ENCODE peak calls at places on chromosomes 3 and 15, in eight cellular contexts. S, R, L, B, V, U, C and J are unnamed samples.
A peak's percentile ranks its signal among the peaks of the same experiment; 100 is the strongest.

GRCh38 chr3:197960694-197961581 is 921 bp downstream of the LMLN start:
- DNase-seq in B (no peak), R (no peak), L (peak; percentile 46), U (no peak), S (no peak), V (peak; percentile 84), C (no peak), J (peak; percentile 59)

GRCh38 chr3:185216587-185216918 is 37.3 kb downstream of the EHHADH start:
- DNase-seq in R (no peak), V (no peak), C (no peak), L (peak; percentile 23), U (peak; percentile 21), B (no peak), S (no peak), J (peak; percentile 23)

GRCh38 chr15:79172032-79172481 is 81.5 kb upstream of the RASGRF1 start:
- DNase-seq in S (no peak), R (no peak), B (peak; percentile 48), V (peak; percentile 20), C (no peak), L (peak; percentile 27), U (no peak), J (no peak)

GRCh38 chr3:66414846-66415245 is 86.0 kb downstream of the LRIG1 start:
- DNase-seq in R (no peak), C (no peak), V (no peak), S (no peak), L (no peak), U (no peak), B (no peak), J (no peak)

GRCh38 chr3:127137757-127138536 is 55.0 kb upstream of the PRR23E start:
- DNase-seq in S (no peak), V (no peak), C (no peak), R (no peak), B (no peak), U (no peak), L (no peak), J (no peak)

GRCh38 chr15:40244961-40245523 is 6.2 kb downstream of the PAK6 start:
- DNase-seq in R (no peak), B (no peak), C (no peak), L (no peak), V (no peak), U (no peak), S (no peak), J (no peak)

GRCh38 chr3:61685755-61686154 is 124.4 kb downstream of the PTPRG start:
- DNase-seq in R (no peak), B (no peak), C (no peak), V (no peak), L (no peak), U (no peak), S (no peak), J (peak; percentile 10)

GRCh38 chr3:24810881-24811280 is 316.2 kb upstream of the THRB start:
- DNase-seq in C (no peak), B (no peak), U (no peak), V (no peak), S (no peak), L (peak; percentile 11), R (no peak), J (no peak)

GRCh38 chr3:79767194-79767952 is 425 bp downstream of the ROBO1 start:
- DNase-seq in R (no peak), V (peak; percentile 33), L (peak; percentile 1), C (no peak), B (peak; percentile 49), U (no peak), S (no peak), J (no peak)

GRCh38 chr3:365268-365667 is 168.7 kb downstream of the CHL1 start:
- DNase-seq in B (no peak), L (no peak), S (no peak), U (no peak), R (no peak), V (no peak), C (no peak), J (no peak)

GRCh38 chr3:183074881-183075280 is 24.4 kb downstream of the MCCC1 start:
- DNase-seq in B (no peak), L (no peak), S (no peak), U (no peak), V (no peak), R (no peak), C (no peak), J (no peak)

GRCh38 chr3:16514799-16515353 is 1.4 kb upstream of the RFTN1 start:
- DNase-seq in R (no peak), B (no peak), U (no peak), C (no peak), V (no peak), S (no peak), L (no peak), J (no peak)

GRCh38 chr3:68249265-68249664 is 594.9 kb upstream of the SUCLG2 start:
- DNase-seq in U (no peak), V (no peak), C (no peak), S (no peak), B (no peak), L (no peak), R (no peak), J (no peak)

GRCh38 chr3:24365168-24365567 is 129.5 kb downstream of the THRB start:
- DNase-seq in B (peak; percentile 55), S (no peak), V (peak; percentile 87), R (peak; percentile 91), U (no peak), L (peak; percentile 90), C (no peak), J (peak; percentile 97)

GRCh38 chr3:179652467-179653105 is at the start of gene USP13:
- DNase-seq in C (peak; percentile 49), U (peak; percentile 93), B (peak; percentile 52), L (peak; percentile 88), V (peak; percentile 87), S (peak; percentile 60), R (peak; percentile 87), J (peak; percentile 84)

GRCh38 chr3:32983124-32983523 is 31.7 kb downstream of the CCR4 start:
- DNase-seq in R (no peak), U (no peak), V (no peak), L (no peak), S (no peak), C (no peak), B (no peak), J (no peak)

GRCh38 chr3:88807471-88808090 is 299.8 kb upstream of the EPHA3 start:
- DNase-seq in S (no peak), L (peak; percentile 39), U (no peak), R (peak; percentile 70), C (no peak), B (no peak), V (peak; percentile 64), J (peak; percentile 23)

GRCh38 chr15:98304366-98304765 is 343.9 kb downstream of the ARRDC4 start:
- DNase-seq in C (no peak), U (no peak), S (no peak), R (no peak), L (no peak), B (no peak), V (no peak), J (no peak)